ENCODE peak calls at places on chromosomes 2 and 18, in five cellular contexts. V, S, Q, D and L are unnamed samples.

GRCh38 chr2:115364078-115364477 is 921.6 kb downstream of the DPP10 start:
- DNase-seq in V (no peak), S (no peak), Q (no peak), D (no peak), L (peak)

GRCh38 chr2:65662654-65663432 is 230.4 kb upstream of the SPRED2 start:
- DNase-seq in V (no peak), S (peak), Q (no peak), D (no peak), L (peak)

GRCh38 chr2:224241812-224242211 is 160.1 kb downstream of the FAM124B start:
- DNase-seq in V (no peak), S (no peak), Q (no peak), D (no peak), L (no peak)

GRCh38 chr2:138502253-138503086 is 900 bp downstream of the SPOPL start:
- DNase-seq in V (no peak), S (no peak), Q (no peak), D (no peak), L (no peak)

GRCh38 chr2:135022952-135023880 is 24.0 kb downstream of the MAP3K19 start:
- DNase-seq in V (no peak), S (no peak), Q (no peak), D (no peak), L (no peak)

GRCh38 chr18:12679183-12679786 is 21.4 kb upstream of the SPIRE1 start:
- DNase-seq in V (peak), S (peak), Q (peak), D (no peak), L (no peak)

GRCh38 chr2:206616141-206616540 is 26.1 kb upstream of the FAM237A start:
- DNase-seq in V (no peak), S (peak), Q (no peak), D (no peak), L (no peak)

GRCh38 chr2:226427538-226428307 is 371.9 kb downstream of the IRS1 start:
- DNase-seq in V (no peak), S (peak), Q (no peak), D (peak), L (peak)

GRCh38 chr2:102809291-102810189 is 47.7 kb downstream of the TMEM182 start:
- DNase-seq in V (no peak), S (no peak), Q (no peak), D (no peak), L (no peak)

GRCh38 chr2:219106251-219106650 is 45.5 kb upstream of the IHH start:
- DNase-seq in V (no peak), S (no peak), Q (no peak), D (no peak), L (no peak)

GRCh38 chr2:147424766-147425165 is 420.1 kb upstream of the ACVR2A start:
- DNase-seq in V (no peak), S (no peak), Q (no peak), D (no peak), L (no peak)

GRCh38 chr2:105403785-105404698 is 5.2 kb upstream of the FHL2 start:
- DNase-seq in V (no peak), S (peak), Q (no peak), D (peak), L (peak)

GRCh38 chr2:109529532-109530449 is 84.0 kb downstream of the SEPTIN10 start:
- DNase-seq in V (no peak), S (no peak), Q (no peak), D (no peak), L (no peak)

GRCh38 chr2:239308696-239309397 is 92.0 kb downstream of the HDAC4 start:
- DNase-seq in V (peak), S (peak), Q (peak), D (no peak), L (no peak)

GRCh38 chr18:60753753-60754152 is 381.2 kb upstream of the MC4R start:
- DNase-seq in V (no peak), S (no peak), Q (no peak), D (no peak), L (no peak)

GRCh38 chr2:3160751-3161330 is 216.8 kb downstream of the EIPR1 start:
- DNase-seq in V (no peak), S (peak), Q (no peak), D (no peak), L (no peak)

GRCh38 chr2:101157272-101157671 is 6.1 kb upstream of the TBC1D8 start:
- DNase-seq in V (no peak), S (no peak), Q (no peak), D (no peak), L (no peak)

GRCh38 chr2:45700407-45701013 is 49.0 kb downstream of the PRKCE start:
- DNase-seq in V (no peak), S (no peak), Q (no peak), D (no peak), L (no peak)

GRCh38 chr2:85792783-85793441 is 39.1 kb downstream of the ATOH8 start:
- DNase-seq in V (no peak), S (peak), Q (no peak), D (no peak), L (peak)

GRCh38 chr18:70672581-70672980 is 383.7 kb downstream of the SOCS6 start:
- DNase-seq in V (no peak), S (no peak), Q (no peak), D (no peak), L (no peak)

GRCh38 chr2:74253937-74254336 is 55.5 kb downstream of the MTHFD2 start:
- DNase-seq in V (no peak), S (no peak), Q (no peak), D (no peak), L (no peak)

GRCh38 chr2:6510547-6510946 is 355.2 kb downstream of the CMPK2 start:
- DNase-seq in V (no peak), S (no peak), Q (no peak), D (no peak), L (no peak)

GRCh38 chr18:38250981-38251380 is 685.4 kb upstream of the CELF4 start:
- DNase-seq in V (no peak), S (no peak), Q (no peak), D (no peak), L (no peak)

GRCh38 chr2:20469595-20469994 is 22.7 kb downstream of the RHOB start:
- DNase-seq in V (no peak), S (no peak), Q (no peak), D (no peak), L (no peak)

GRCh38 chr2:160411167-160411566 is 82.4 kb downstream of the RBMS1 start:
- DNase-seq in V (no peak), S (no peak), Q (no peak), D (no peak), L (no peak)

GRCh38 chr18:2657043-2657512 is 1.6 kb downstream of the SMCHD1 start:
- DNase-seq in V (no peak), S (no peak), Q (no peak), D (no peak), L (no peak)

GRCh38 chr2:96464651-96465050 is 40.5 kb downstream of the NEURL3 start:
- DNase-seq in V (no peak), S (no peak), Q (no peak), D (no peak), L (no peak)

GRCh38 chr2:96470089-96470488 is 35.1 kb downstream of the NEURL3 start:
- DNase-seq in V (no peak), S (no peak), Q (peak), D (no peak), L (no peak)

GRCh38 chr2:96471772-96472171 is 33.4 kb downstream of the NEURL3 start:
- DNase-seq in V (no peak), S (no peak), Q (no peak), D (no peak), L (no peak)

GRCh38 chr2:96468904-96469303 is 36.3 kb downstream of the NEURL3 start:
- DNase-seq in V (no peak), S (no peak), Q (no peak), D (no peak), L (no peak)

GRCh38 chr2:96470636-96471035 is 34.5 kb downstream of the NEURL3 start:
- DNase-seq in V (peak), S (peak), Q (peak), D (no peak), L (no peak)
- TF ChIP-seq CTCF in V (peak), S (peak), Q (peak), D (no peak), L (peak)

GRCh38 chr2:145286716-145287115 is 766.8 kb upstream of the ZEB2 start:
- DNase-seq in V (no peak), S (no peak), Q (no peak), D (no peak), L (no peak)
- H3K4me3 ChIP-seq in V (no peak), S (no peak), Q (no peak), D (no peak), L (no peak)

GRCh38 chr2:136932700-136933099 is 167.4 kb downstream of the THSD7B start:
- DNase-seq in V (no peak), S (no peak), Q (no peak), D (no peak), L (no peak)
- TF ChIP-seq CTCF in V (peak), S (no peak), Q (no peak), D (no peak), L (peak)

DNA sequence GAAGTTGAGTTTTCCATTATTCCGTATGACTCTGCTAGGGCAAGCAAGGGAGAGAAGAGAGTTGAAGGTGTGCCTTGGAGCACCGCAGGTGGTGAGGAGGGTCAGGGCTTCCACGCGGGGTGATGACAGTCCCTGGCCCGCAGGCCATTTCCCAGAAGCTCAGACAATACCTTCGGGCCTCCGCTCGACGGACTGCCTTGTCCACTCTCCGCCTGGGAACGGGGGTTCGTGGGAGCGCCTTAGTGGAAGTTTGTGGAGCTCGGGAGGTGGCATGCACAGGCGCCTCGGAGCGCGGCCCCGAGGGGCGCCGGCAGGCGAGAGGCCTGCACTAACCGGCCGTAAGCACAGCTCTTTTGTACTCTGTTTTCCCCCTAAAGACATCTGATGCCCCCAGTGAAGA is 69.8 kb downstream of the ARHGEF33 start:
- DNase-seq in V (no peak), S (no peak), Q (no peak), D (no peak), L (no peak)
- H3K4me3 ChIP-seq in V (no peak), S (no peak), Q (no peak), D (no peak), L (no peak)

DNA sequence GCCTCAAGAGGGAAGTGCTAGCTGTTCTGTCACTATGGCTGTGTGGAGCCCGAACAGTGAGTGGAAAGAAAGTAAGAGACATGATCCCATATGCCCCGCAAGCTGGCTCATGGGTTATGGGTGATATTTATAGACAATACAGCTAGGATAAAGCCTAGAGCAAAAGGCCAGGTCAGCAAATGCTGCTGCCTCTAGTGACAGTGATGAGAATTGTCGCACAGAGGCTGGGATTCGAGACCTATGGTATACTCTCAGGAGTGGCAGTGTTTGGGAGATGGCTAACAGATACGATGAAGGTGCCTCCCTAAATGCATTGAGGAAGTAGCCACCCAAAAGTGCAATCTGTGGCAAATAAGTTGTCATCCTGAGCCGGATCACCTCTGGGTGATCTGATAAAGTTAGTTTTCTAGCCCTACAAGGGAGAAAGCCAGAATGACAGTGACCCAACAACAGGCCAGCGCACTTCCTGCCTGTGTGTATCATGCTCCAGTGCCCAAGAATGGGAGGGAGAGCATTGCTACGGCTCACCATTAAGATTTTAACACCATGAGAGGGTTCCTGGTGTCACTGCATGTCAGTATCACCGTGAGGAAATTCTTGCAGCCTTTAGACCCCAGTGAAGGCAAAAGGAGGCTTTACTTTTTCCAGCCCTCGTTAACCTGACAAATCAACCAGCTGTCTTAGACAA is 92.3 kb upstream of the TGFA start:
- DNase-seq in V (no peak), S (no peak), Q (no peak), D (no peak), L (no peak)
- TF ChIP-seq CTCF in V (peak), S (peak), Q (peak), D (peak), L (peak)

GRCh38 chr2:189576361-189576760 is 4.2 kb downstream of the SLC40A1 start:
- DNase-seq in V (peak), S (no peak), Q (no peak), D (no peak), L (no peak)
- H3K4me3 ChIP-seq in V (no peak), S (no peak), Q (no peak), D (no peak), L (no peak)

GRCh38 chr2:230924470-230925341 is at the start of gene GPR55:
- DNase-seq in V (no peak), S (no peak), Q (peak), D (no peak), L (no peak)

GRCh38 chr2:230924092-230924469 is 961 bp downstream of the GPR55 start:
- DNase-seq in V (no peak), S (no peak), Q (peak), D (no peak), L (no peak)

GRCh38 chr2:230925443-230925878 is 419 bp upstream of the GPR55 start:
- DNase-seq in V (no peak), S (no peak), Q (peak), D (no peak), L (no peak)

GRCh38 chr2:230927711-230928341 is 2.8 kb upstream of the GPR55 start:
- DNase-seq in V (no peak), S (no peak), Q (peak), D (no peak), L (no peak)

DNA sequence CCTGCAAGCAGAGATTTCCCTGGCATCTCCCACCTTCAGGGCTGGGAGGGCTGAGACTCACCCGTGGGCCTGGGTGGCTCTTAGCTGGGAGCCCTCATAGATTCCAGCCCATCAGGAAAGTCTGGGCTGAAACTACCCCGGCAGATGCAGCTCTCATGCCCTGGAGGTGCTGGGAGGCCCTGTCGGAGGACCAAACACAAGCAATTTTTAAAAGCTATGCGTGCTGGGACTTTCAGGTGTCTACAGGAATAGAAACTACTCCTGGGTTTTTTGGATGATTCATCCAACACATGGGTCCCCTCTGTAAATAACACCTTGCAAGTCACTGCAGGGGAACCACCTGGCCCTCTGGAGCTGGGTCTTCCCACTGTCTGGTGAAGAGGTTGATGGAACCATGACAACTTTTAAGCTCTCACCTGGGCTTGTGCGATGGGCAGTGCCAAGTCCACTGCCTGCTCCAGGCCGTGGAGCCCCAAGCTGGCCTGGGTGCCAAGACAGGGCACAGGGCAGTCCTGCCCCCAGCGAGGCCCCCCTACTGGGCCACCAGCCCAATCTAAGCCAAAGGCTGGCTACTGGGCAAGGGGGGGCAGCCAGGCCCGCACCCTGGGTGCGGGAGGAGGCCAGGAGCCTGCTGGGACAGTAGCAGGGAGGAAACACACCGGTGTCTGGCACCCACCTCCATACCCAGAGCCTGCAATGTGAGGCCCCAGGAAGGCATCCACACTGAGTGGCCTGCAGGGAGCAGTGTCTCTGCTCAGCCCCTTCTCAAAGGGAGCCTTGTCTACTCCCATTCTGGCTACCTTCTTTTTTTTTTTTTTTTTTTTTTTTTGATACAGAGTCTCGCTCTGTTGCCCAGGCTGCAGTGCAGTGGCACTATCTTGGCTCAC is 1.1 kb upstream of the GPR55 start:
- DNase-seq in V (no peak), S (no peak), Q (peak), D (no peak), L (no peak)
- TF ChIP-seq CTCF in V (no peak), S (no peak), Q (no peak), D (no peak), L (no peak)

GRCh38 chr2:241324775-241325174 is 9.1 kb downstream of the SEPTIN2 start:
- DNase-seq in V (no peak), S (no peak), Q (no peak), D (no peak), L (no peak)
- H3K4me3 ChIP-seq in V (no peak), S (no peak), Q (no peak), D (no peak), L (no peak)

DNA sequence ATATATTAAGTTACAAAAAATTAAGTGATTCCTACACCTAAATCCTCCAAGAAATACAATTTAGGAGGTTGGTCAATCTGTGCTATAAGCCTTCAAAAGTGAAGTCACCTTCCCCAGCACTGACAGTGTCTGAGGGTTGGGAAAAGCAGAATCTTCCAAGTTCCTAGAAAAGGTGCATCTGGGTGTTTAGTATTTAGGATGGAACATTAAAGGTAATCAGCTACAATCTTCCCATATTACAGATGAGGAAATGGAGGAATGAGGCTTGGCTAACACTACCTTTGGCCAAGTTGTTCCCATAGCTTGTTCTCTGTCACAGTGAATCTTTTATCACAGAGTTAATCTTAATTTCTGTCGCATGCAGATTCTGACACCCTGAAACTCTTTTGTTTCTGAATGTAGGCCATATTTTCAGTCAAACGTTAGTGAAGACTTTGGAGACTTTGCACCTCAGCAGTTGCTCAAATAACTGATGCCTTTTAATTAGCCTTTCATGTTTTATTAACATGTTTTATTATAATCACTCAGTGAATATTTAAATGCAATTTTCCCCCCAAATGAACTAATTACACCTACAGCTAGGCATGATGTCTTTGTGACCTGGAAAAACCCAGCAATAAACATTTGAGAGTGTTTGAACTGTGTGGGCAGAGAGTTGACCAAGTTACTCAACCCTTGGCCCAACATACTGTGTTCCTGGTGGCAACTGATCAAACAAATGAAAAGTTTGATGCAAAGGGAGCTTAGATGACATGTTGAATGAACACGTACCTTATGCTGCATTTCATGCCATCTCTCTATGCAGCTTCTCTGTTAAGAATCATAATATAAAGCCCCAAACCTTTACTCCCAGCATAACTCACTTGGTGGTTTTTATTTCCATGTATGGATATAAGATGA is 17.6 kb downstream of the FN1 start:
- DNase-seq in V (no peak), S (no peak), Q (no peak), D (no peak), L (no peak)
- TF ChIP-seq CTCF in V (no peak), S (no peak), Q (no peak), D (no peak), L (no peak)